ENCODE peak calls at places on chromosomes 7 and 10, in ten cellular contexts. D, J, F, G, S, N, U, M, Z and P are unnamed samples.

GRCh38 chr7:119935418-119936025 is 337.5 kb upstream of the KCND2 start:
- DNase-seq in D (peak), J (no peak), F (peak), G (peak), S (peak), N (no peak), U (no peak), M (peak), Z (no peak), P (peak)

GRCh38 chr7:22601028-22601795 is 101.2 kb upstream of the STEAP1B start:
- DNase-seq in D (no peak), J (no peak), F (no peak), G (no peak), S (no peak), N (no peak), U (no peak), M (no peak), Z (no peak), P (no peak)

GRCh38 chr7:84701524-84702306 is 485.1 kb downstream of the SEMA3D start:
- DNase-seq in D (peak), J (peak), F (peak), G (peak), S (peak), N (no peak), U (no peak), M (peak), Z (peak), P (peak)

GRCh38 chr7:131522325-131522920 is 34.0 kb downstream of the PODXL start:
- DNase-seq in D (no peak), J (no peak), F (no peak), G (no peak), S (no peak), N (no peak), U (no peak), M (no peak), Z (no peak), P (no peak)

GRCh38 chr7:131104611-131105293 is 222.9 kb upstream of the MKLN1 start:
- DNase-seq in D (peak), J (no peak), F (peak), G (no peak), S (no peak), N (no peak), U (no peak), M (peak), Z (no peak), P (peak)

GRCh38 chr10:76130892-76131291 is 699.5 kb downstream of the LRMDA start:
- DNase-seq in D (no peak), J (no peak), F (no peak), G (no peak), S (no peak), N (no peak), U (no peak), M (no peak), Z (no peak), P (no peak)

GRCh38 chr10:8811201-8811600 is 756.7 kb downstream of the GATA3 start:
- DNase-seq in D (no peak), J (peak), F (no peak), G (no peak), S (peak), N (no peak), U (no peak), M (peak), Z (no peak), P (no peak)

GRCh38 chr7:83162402-83163256 is at the start of gene PCLO:
- DNase-seq in D (peak), J (peak), F (no peak), G (peak), S (peak), N (peak), U (peak), M (peak), Z (peak), P (peak)

GRCh38 chr7:107613948-107614347 is 33.9 kb downstream of the BCAP29 start:
- DNase-seq in D (peak), J (no peak), F (peak), G (peak), S (no peak), N (no peak), U (no peak), M (peak), Z (no peak), P (no peak)

GRCh38 chr10:128150045-128150493 is 23.8 kb upstream of the MKI67 start:
- DNase-seq in D (peak), J (peak), F (peak), G (peak), S (peak), N (peak), U (peak), M (peak), Z (peak), P (peak)

GRCh38 chr10:76647276-76647675 is 990.3 kb downstream of the KCNMA1 start:
- DNase-seq in D (peak), J (no peak), F (peak), G (peak), S (peak), N (no peak), U (no peak), M (peak), Z (no peak), P (no peak)

GRCh38 chr10:74437822-74438221 is 286.8 kb downstream of the ADK start:
- DNase-seq in D (peak), J (no peak), F (peak), G (peak), S (peak), N (no peak), U (no peak), M (peak), Z (no peak), P (peak)

GRCh38 chr10:93666030-93666429 is 36.4 kb downstream of the FRA10AC1 start:
- DNase-seq in D (no peak), J (no peak), F (no peak), G (no peak), S (no peak), N (no peak), U (no peak), M (no peak), Z (no peak), P (no peak)

GRCh38 chr7:50197547-50197946 is 104.5 kb upstream of the ZPBP start:
- DNase-seq in D (no peak), J (peak), F (no peak), G (peak), S (no peak), N (no peak), U (no peak), M (no peak), Z (no peak), P (no peak)